ENCODE peak calls at places on chromosome 19, in six cellular contexts. C is spleen; W is GM12892; K is stimulated activated CD4-positive, alpha-beta T cell treated with anti-CD3 and anti-CD28 coated beads, Interleukin-15, amount 100 ng/mL, for 24 hours; H is omental fat pad; F is T-helper 1 cell. U is an unnamed sample.

GRCh38 chr19:8220481-8220880 is 11.3 kb downstream of the CERS4 start:
- DNase-seq in C (no peak), F (no peak), H (no peak), W (no peak), K (no peak), U (no peak)

GRCh38 chr19:15125232-15126067 is 18.2 kb downstream of the SYDE1 start:
- DNase-seq in C (peak), F (peak), W (peak), K (peak), H (peak), U (peak)

GRCh38 chr19:51887522-51888498 is at the start of gene ZNF577:
- DNase-seq in H (peak), W (no peak), C (peak), K (peak), F (peak), U (peak)

GRCh38 chr19:18117692-18118378 is 20.3 kb downstream of the MAST3 start:
- DNase-seq in C (peak), F (peak), H (peak), K (peak), W (peak), U (peak)

GRCh38 chr19:49861541-49862410 is 5.6 kb downstream of the PNKP start:
- DNase-seq in W (no peak), F (no peak), H (no peak), K (no peak), C (peak), U (no peak)

GRCh38 chr19:33396701-33397535 is 23.4 kb downstream of the CEBPG start:
- DNase-seq in C (peak), F (no peak), W (no peak), K (no peak), H (no peak), U (no peak)

GRCh38 chr19:35565016-35565856 is 1.8 kb upstream of the ATP4A start:
- DNase-seq in F (no peak), C (peak), K (no peak), H (no peak), W (no peak), U (no peak)

GRCh38 chr19:1853295-1854031 is 5.2 kb upstream of the REXO1 start:
- DNase-seq in K (peak), H (peak), W (peak), F (peak), C (peak), U (peak)

GRCh38 chr19:10388957-10389356 is 8.6 kb upstream of the TYK2 start:
- DNase-seq in H (peak), F (peak), K (peak), C (peak), W (no peak), U (peak)

GRCh38 chr19:16435238-16435911 is 36.4 kb downstream of the EPS15L1 start:
- DNase-seq in F (no peak), H (no peak), C (no peak), W (no peak), K (no peak), U (no peak)

GRCh38 chr19:17602217-17602616 is 46.8 kb downstream of the COLGALT1 start:
- DNase-seq in K (no peak), C (no peak), H (no peak), W (no peak), F (no peak), U (no peak)

GRCh38 chr19:43779147-43779819 is 1.5 kb downstream of the KCNN4 start:
- DNase-seq in W (no peak), K (no peak), H (no peak), C (peak), F (no peak), U (no peak)

GRCh38 chr19:36139473-36140288 is at the start of gene CAPNS1:
- DNase-seq in W (peak), C (peak), K (peak), H (peak), F (peak), U (peak)

GRCh38 chr19:38727868-38728660 is 16.2 kb downstream of the CAPN12 start:
- DNase-seq in K (no peak), F (no peak), C (peak), W (no peak), H (no peak), U (no peak)

GRCh38 chr19:13060233-13060963 is 42.3 kb downstream of the LYL1 start:
- DNase-seq in W (no peak), H (no peak), C (no peak), K (no peak), F (no peak), U (no peak)

GRCh38 chr19:46634045-46634655 is 1.9 kb downstream of the GNG8 start:
- DNase-seq in W (peak), C (peak), F (peak), K (peak), H (no peak), U (peak)

GRCh38 chr19:30881281-30881680 is 468.0 kb downstream of the TSHZ3 start:
- DNase-seq in K (no peak), H (no peak), C (no peak), F (no peak), W (no peak), U (no peak)